ENCODE peak calls at places on chromosomes 11 and 22, in five cellular contexts. N is lower lobe of right lung, D is neural progenitor cell, R is H1, M is cardiac muscle cell. W is an unnamed sample. For H3K9me3, the result is how much of the 10 kb centered on the place peaks cover.

GRCh38 chr11:110903830-110904229 is 191.6 kb upstream of the ARHGAP20 start:
- DNase-seq in N (no peak), D (peak), R (no peak), M (peak), W (no peak)

GRCh38 chr11:124760205-124760652 is 1.9 kb downstream of the ESAM start:
- DNase-seq in N (no peak), D (peak), R (peak), M (no peak), W (no peak)

GRCh38 chr11:29844701-29845379 is 172.0 kb downstream of the KCNA4 start:
- DNase-seq in N (no peak), D (no peak), R (no peak), M (no peak), W (no peak)

GRCh38 chr11:115455606-115456005 is 48.6 kb downstream of the CADM1 start:
- DNase-seq in N (no peak), D (no peak), R (no peak), M (no peak), W (no peak)

GRCh38 chr11:111549196-111549868 is 8.8 kb downstream of the LAYN start:
- DNase-seq in N (no peak), D (no peak), R (no peak), M (no peak), W (no peak)

GRCh38 chr11:12812849-12813248 is 138.6 kb downstream of the TEAD1 start:
- DNase-seq in N (no peak), D (no peak), R (no peak), M (no peak), W (no peak)

GRCh38 chr11:48154162-48154561 is 62.4 kb upstream of the OR4B1 start:
- DNase-seq in N (no peak), D (no peak), R (no peak), M (peak), W (no peak)

GRCh38 chr11:28528217-28528616 is 420.0 kb downstream of the METTL15 start:
- DNase-seq in N (no peak), D (no peak), R (no peak), M (no peak), W (no peak)

GRCh38 chr11:4092031-4092430 is 2.6 kb upstream of the RRM1 start:
- DNase-seq in N (no peak), D (no peak), R (no peak), M (no peak), W (no peak)

GRCh38 chr22:37972527-37972926 is 11.8 kb downstream of the SOX10 start:
- DNase-seq in N (no peak), D (no peak), R (no peak), M (peak), W (no peak)

GRCh38 chr11:66902486-66903177 is 45.8 kb downstream of the LRFN4 start:
- DNase-seq in N (no peak), D (no peak), R (no peak), M (no peak), W (no peak)

GRCh38 chr11:7595016-7595869 is 78.1 kb downstream of the CYB5R2 start:
- DNase-seq in N (no peak), D (peak), R (no peak), M (peak), W (no peak)

GRCh38 chr11:2310073-2310785 is 8.4 kb downstream of the TSPAN32 start:
- DNase-seq in N (no peak), D (no peak), R (no peak), M (no peak), W (no peak)

GRCh38 chr11:1756791-1757771 is 6.6 kb downstream of the CTSD start:
- DNase-seq in N (peak), D (no peak), R (no peak), M (no peak), W (no peak)

GRCh38 chr11:22244986-22245592 is 52.2 kb downstream of the ANO5 start:
- DNase-seq in N (peak), D (peak), R (no peak), M (peak), W (no peak)

GRCh38 chr11:27837895-27838563 is 137.8 kb upstream of the BDNF start:
- DNase-seq in N (no peak), D (no peak), R (no peak), M (no peak), W (no peak)

GRCh38 chr22:45968751-45969413 is 8.1 kb downstream of the WNT7B start:
- DNase-seq in N (no peak), D (no peak), R (no peak), M (peak), W (no peak)

GRCh38 chr11:63022422-63022821 is 6.8 kb upstream of the SLC22A8 start:
- DNase-seq in N (no peak), D (no peak), R (no peak), M (no peak), W (no peak)

GRCh38 chr11:100980156-100980555 is 149.5 kb downstream of the PGR start:
- DNase-seq in N (no peak), D (peak), R (no peak), M (peak), W (no peak)

GRCh38 chr11:63961608-63962412 is 12.6 kb upstream of the COX8A start:
- DNase-seq in N (no peak), D (peak), R (no peak), M (peak), W (no peak)

GRCh38 chr11:57131080-57131790 is 50.5 kb upstream of the LRRC55 start:
- DNase-seq in N (no peak), D (peak), R (peak), M (peak), W (no peak)

GRCh38 chr11:124717786-124718634 is 21.7 kb upstream of the NRGN start:
- DNase-seq in N (peak), D (peak), R (peak), M (peak), W (no peak)

GRCh38 chr22:38724926-38725571 is 19.3 kb downstream of the GTPBP1 start:
- DNase-seq in N (no peak), D (peak), R (no peak), M (peak), W (no peak)

GRCh38 chr11:853682-854448 is 11.2 kb downstream of the TSPAN4 start:
- DNase-seq in N (no peak), D (no peak), R (no peak), M (no peak), W (no peak)

GRCh38 chr11:131977231-131977630 is 606.8 kb downstream of the NTM start:
- DNase-seq in N (no peak), D (peak), R (no peak), M (no peak), W (no peak)

GRCh38 chr11:100923555-100923954 is 206.1 kb downstream of the PGR start:
- DNase-seq in N (no peak), D (no peak), R (no peak), M (no peak), W (no peak)

GRCh38 chr11:106950067-106950491 is 68.2 kb downstream of the GUCY1A2 start:
- DNase-seq in N (no peak), D (peak), R (no peak), M (no peak), W (no peak)

GRCh38 chr22:48824673-48825651 is 1002.7 kb downstream of the BRD1 start:
- DNase-seq in N (no peak), D (no peak), R (no peak), M (no peak), W (no peak)

GRCh38 chr11:111291764-111292163 is 6.6 kb upstream of the POU2AF3 start:
- DNase-seq in N (no peak), D (no peak), R (no peak), M (no peak), W (no peak)

GRCh38 chr11:64348611-64349387 is 8.8 kb downstream of the CCDC88B start:
- DNase-seq in N (no peak), D (peak), R (no peak), M (no peak), W (no peak)

GRCh38 chr11:88312665-88313064 is 24.9 kb downstream of the CTSC start:
- DNase-seq in N (no peak), D (no peak), R (no peak), M (peak), W (no peak)

GRCh38 chr11:95780544-95780943 is 9.0 kb downstream of the FAM76B start:
- DNase-seq in N (no peak), D (no peak), R (no peak), M (no peak), W (no peak)

GRCh38 chr11:250740-251299 is 14.0 kb downstream of the PSMD13 start:
- DNase-seq in N (peak), D (peak), R (peak), M (peak), W (peak)

GRCh38 chr11:68780829-68781228 is 29.5 kb upstream of the TESMIN start:
- DNase-seq in N (peak), D (peak), R (peak), M (peak), W (no peak)

GRCh38 chr11:134489728-134490127 is 77.7 kb upstream of the B3GAT1 start:
- DNase-seq in N (no peak), D (no peak), R (no peak), M (no peak), W (no peak)

DNA sequence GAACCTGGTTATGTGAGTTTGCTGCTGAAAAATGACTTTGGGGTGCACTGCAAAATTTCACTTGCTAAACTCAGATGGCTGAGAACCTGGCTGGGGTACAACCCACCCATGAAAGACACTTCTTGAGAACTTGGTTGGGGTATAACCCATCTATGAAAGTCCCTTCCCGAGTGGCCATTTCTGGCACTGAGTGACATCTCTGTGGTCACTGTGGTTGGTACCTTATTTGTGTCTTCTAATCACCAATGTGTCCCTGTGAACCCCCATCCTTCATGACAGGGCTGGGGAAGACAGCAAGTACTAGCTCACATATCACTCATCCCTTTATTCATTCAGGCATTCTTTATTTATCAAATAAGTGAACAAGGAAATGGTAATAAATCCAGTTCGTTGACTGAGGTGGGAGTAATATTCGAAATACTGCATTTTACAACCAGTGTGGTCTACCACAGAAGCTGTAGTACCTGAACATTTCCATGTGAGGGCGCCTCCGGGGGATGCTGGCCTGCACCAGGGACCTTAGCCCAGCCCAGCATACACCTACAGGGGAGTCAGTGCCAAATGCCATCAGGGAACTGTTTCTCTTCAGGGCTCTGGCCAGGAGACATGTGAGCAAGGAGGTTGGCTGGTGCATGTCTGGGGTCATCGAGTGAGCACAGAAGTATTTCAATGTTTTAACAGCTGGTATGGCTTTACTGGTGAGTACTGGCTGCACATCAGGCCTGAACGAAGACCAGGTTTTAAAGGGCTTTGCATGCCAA is 122.1 kb downstream of the CSNK2A3 start:
- DNase-seq in N (no peak), D (peak), R (peak), M (no peak), W (no peak)
- TF ChIP-seq CTCF in N (peak), D (peak), R (peak), M (peak), W (no peak)

DNA sequence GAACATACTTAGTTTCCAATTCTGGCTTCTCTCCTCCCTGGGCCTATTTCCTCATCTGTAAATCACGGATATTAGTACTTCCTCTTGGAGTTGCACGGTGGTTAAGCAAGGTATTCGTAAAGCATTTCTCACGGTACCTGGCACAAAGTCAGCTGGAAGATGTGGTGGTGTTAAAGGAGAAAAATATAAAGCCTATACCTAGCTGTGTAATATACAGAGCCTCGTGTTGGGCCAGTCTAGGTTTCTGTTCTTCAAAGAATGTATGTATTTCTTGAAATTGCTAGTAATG is 47.2 kb downstream of the DBX1 start:
- DNase-seq in N (no peak), D (no peak), R (no peak), M (no peak), W (no peak)
- H3K27ac ChIP-seq in N (no peak), D (no peak), R (no peak), M (no peak), W (no peak)

GRCh38 chr22:40691532-40691931 is 12.2 kb downstream of the MCHR1 start:
- DNase-seq in N (no peak), D (no peak), R (no peak), M (no peak), W (no peak)
- H3K9me3 ChIP-seq in N (under half), D (under half), R (under half), M (under half), W (under half)

GRCh38 chr11:34065505-34066203 is 14.1 kb downstream of the CAPRIN1 start:
- DNase-seq in N (no peak), D (no peak), R (no peak), M (no peak), W (no peak)
- TF ChIP-seq CTCF in N (no peak), D (peak), R (peak), M (no peak), W (no peak)

DNA sequence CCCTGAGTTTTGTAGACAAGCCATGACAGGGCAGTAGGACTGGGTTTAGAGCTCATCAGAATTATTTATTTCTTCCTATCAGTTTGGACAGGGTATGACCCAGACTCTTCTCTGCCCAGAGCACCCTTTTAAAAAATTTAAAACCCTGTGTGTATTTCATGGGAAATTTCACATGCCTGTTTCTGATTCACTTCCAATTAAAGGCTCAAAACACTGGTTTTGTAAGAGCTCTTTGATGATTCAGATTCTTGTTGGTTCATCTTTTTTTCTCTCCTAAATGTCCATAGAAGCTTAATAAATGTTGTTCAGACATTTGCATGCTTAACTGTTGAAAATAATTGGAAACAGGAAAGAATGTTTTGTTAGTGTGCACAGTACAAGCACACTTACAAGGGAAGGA is 13.8 kb downstream of the FLI1 start:
- DNase-seq in N (no peak), D (no peak), R (no peak), M (peak), W (no peak)
- H3K27ac ChIP-seq in N (peak), D (no peak), R (no peak), M (no peak), W (no peak)

GRCh38 chr11:20894296-20894695 is 224.9 kb downstream of the NELL1 start:
- DNase-seq in N (no peak), D (no peak), R (no peak), M (no peak), W (no peak)
- H3K9me3 ChIP-seq in N (under half), D (under half), R (under half), M (under half), W (under half)

GRCh38 chr11:102316505-102316904 is 779 bp upstream of the BIRC3 start:
- DNase-seq in N (no peak), D (no peak), R (no peak), M (no peak), W (no peak)

GRCh38 chr11:102318469-102318868 is 1.2 kb downstream of the BIRC3 start:
- DNase-seq in N (no peak), D (no peak), R (no peak), M (no peak), W (no peak)

GRCh38 chr11:102319544-102319943 is 2.3 kb downstream of the BIRC3 start:
- DNase-seq in N (no peak), D (no peak), R (no peak), M (no peak), W (no peak)

GRCh38 chr11:102317768-102318103 is 452 bp downstream of the BIRC3 start:
- DNase-seq in N (no peak), D (no peak), R (no peak), M (no peak), W (no peak)

DNA sequence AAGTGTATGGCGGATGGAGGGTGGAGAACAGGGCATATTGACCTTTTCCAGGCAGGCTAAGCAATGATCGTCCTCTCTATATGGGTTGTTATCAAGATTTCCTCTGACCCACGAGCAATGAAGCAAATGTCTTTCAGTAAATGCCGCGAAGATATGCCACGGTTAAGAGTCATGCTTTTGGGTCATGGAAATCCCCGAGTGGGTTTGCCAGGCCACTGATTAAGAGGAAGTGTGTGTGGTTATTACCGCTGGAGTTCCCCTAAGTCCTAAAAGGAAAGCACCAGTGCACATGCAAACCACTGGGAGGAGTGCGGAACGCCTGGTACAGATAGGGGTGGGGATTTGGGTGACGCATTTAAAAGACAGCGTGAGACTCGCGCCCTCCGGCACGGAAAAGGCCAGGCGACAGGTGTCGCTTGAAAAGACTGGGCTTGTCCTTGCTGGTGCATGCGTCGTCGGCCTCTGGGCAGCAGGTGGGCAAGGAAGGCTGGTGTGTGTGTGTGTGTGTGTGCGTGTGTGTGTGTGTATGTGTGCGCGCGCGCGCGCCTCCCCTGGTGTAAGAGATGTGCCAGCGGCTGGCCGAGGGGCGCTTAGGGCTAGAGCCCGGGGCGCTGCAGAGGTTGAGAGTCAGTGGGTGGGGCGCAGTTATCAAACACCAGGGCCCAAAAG is at the start of gene BIRC3:
- DNase-seq in N (peak), D (peak), R (peak), M (peak), W (peak)
- TF ChIP-seq CTCF in N (peak), D (peak), R (peak), M (peak), W (peak)

DNA sequence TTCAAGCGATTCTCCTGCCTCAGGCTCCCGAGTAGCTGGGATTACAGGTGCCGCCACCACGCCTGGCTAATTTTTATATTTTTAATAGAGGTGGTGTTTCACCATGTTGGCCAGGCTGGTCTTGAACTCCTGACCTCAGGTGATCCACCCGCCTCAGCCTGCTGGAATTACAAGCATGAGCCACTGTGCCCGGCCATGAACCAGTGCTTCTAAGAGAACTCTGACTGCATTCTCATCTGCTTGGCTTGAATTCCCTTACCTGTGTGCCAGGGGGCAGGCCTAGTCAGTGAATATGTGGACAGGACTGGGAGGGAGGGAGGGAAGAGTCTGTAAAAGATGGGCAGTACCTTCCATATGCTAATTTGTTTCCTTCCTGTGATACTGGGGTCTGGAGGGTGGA is 6.7 kb downstream of the RPS25 start:
- DNase-seq in N (no peak), D (no peak), R (no peak), M (no peak), W (no peak)
- H3K27ac ChIP-seq in N (no peak), D (no peak), R (no peak), M (no peak), W (no peak)

GRCh38 chr11:130679247-130679646 is 230.8 kb downstream of the ADAMTS15 start:
- DNase-seq in N (no peak), D (no peak), R (no peak), M (no peak), W (no peak)
- H3K9me3 ChIP-seq in N (under half), D (under half), R (under half), M (under half), W (under half)

GRCh38 chr11:76380977-76381719 is at the start of the genes GVQW3 and THAP12:
- DNase-seq in N (peak), D (peak), R (peak), M (peak), W (peak)
- TF ChIP-seq CTCF in N (no peak), D (peak), R (no peak), M (no peak), W (no peak)